ENCODE peak calls at places on chromosomes 4 and X, in seven cellular contexts. F is uterus, R is tibial nerve, G is upper lobe of left lung, J is heart left ventricle, U is suprapubic skin, T is Peyer's patch. W is an unnamed sample.
A peak's percentile ranks its signal among the peaks of the same experiment; 100 is the strongest.

GRCh38 chrX:47030339-47030738 is 47.9 kb upstream of the RGN start:
- DNase-seq in R (no peak), T (no peak), J (no peak), G (no peak), F (no peak), U (no peak), W (no peak)

GRCh38 chr4:3466691-3467600 is 3.8 kb downstream of the DOK7 start:
- DNase-seq in T (no peak), G (no peak), U (no peak), F (no peak), J (peak; percentile 61), R (no peak), W (no peak)

GRCh38 chr4:1856920-1857699 is 1.2 kb upstream of the LETM1 start:
- DNase-seq in G (peak; percentile 37), T (no peak), F (peak; percentile 52), U (no peak), J (no peak), R (no peak), W (peak; percentile 79)

GRCh38 chr4:109191216-109191615 is 111.2 kb downstream of the COL25A1 start:
- DNase-seq in U (no peak), G (no peak), R (no peak), F (no peak), J (no peak), T (no peak), W (no peak)

GRCh38 chr4:18077808-18078207 is 56.3 kb upstream of the LCORL start:
- DNase-seq in F (no peak), G (no peak), T (no peak), J (no peak), R (no peak), U (no peak), W (no peak)

GRCh38 chr4:184801781-184802180 is 24.0 kb downstream of the ACSL1 start:
- DNase-seq in G (peak; percentile 23), U (no peak), J (no peak), T (no peak), R (no peak), F (no peak), W (no peak)

GRCh38 chrX:38166478-38167083 is 54.1 kb downstream of the SRPX start:
- DNase-seq in T (peak; percentile 17), J (no peak), F (no peak), U (no peak), R (no peak), G (no peak), W (no peak)

GRCh38 chrX:103056902-103057301 is 7.1 kb downstream of the BEX1 start:
- DNase-seq in J (no peak), F (no peak), U (no peak), G (no peak), T (no peak), R (no peak), W (no peak)

GRCh38 chr4:3287271-3287971 is 5.4 kb upstream of the RGS12 start:
- DNase-seq in G (no peak), J (peak; percentile 51), T (no peak), U (peak; percentile 62), R (no peak), F (no peak), W (no peak)

GRCh38 chr4:141955696-141956095 is 319.3 kb downstream of the IL15 start:
- DNase-seq in G (no peak), U (no peak), F (no peak), R (no peak), J (no peak), T (no peak), W (no peak)

GRCh38 chrX:116961872-116962582 is 499.3 kb upstream of the CT83 start:
- DNase-seq in J (no peak), F (no peak), R (no peak), T (no peak), U (no peak), G (no peak), W (no peak)

GRCh38 chr4:131499139-131499873 is 1649.8 kb upstream of the PCDH10 start:
- DNase-seq in T (no peak), R (no peak), J (no peak), G (no peak), F (no peak), U (no peak), W (no peak)

GRCh38 chr4:179595671-179596410 is 2153.6 kb upstream of the AGA start:
- DNase-seq in F (no peak), J (no peak), T (no peak), G (no peak), U (no peak), R (no peak), W (no peak)

GRCh38 chr4:123980736-123981285 is 584.2 kb downstream of the SPRY1 start:
- DNase-seq in R (no peak), G (no peak), F (no peak), J (no peak), T (no peak), U (no peak), W (no peak)

GRCh38 chr4:184911310-184911709 is 85.5 kb upstream of the ACSL1 start:
- DNase-seq in F (no peak), T (no peak), J (no peak), U (no peak), G (no peak), R (no peak), W (no peak)

GRCh38 chr4:155535802-155536454 is 130.7 kb upstream of the GUCY1A1 start:
- DNase-seq in F (no peak), R (no peak), G (no peak), T (no peak), J (no peak), U (no peak), W (no peak)

GRCh38 chrX:63250253-63250868 is 100.8 kb downstream of the SPIN4 start:
- DNase-seq in J (no peak), T (no peak), U (no peak), F (no peak), G (no peak), R (no peak), W (peak; percentile 42)

GRCh38 chr4:2266181-2266580 is 4.3 kb upstream of the MXD4 start:
- DNase-seq in G (peak; percentile 63), U (no peak), J (peak; percentile 83), F (peak; percentile 77), T (no peak), R (peak; percentile 38), W (peak; percentile 87)

GRCh38 chr4:858831-859451 is 33.0 kb upstream of the CPLX1 start:
- DNase-seq in T (no peak), J (peak; percentile 43), G (no peak), U (no peak), R (no peak), F (no peak), W (no peak)

GRCh38 chr4:13888112-13888511 is 260.6 kb upstream of the BOD1L1 start:
- DNase-seq in U (no peak), J (no peak), F (no peak), T (no peak), R (no peak), G (no peak), W (no peak)

GRCh38 chrX:42096262-42096939 is 173.0 kb upstream of the CASK start:
- DNase-seq in U (no peak), T (no peak), G (peak; percentile 56), R (no peak), F (no peak), J (no peak), W (no peak)

GRCh38 chr4:177505171-177505615 is 63.0 kb upstream of the AGA start:
- DNase-seq in T (no peak), G (no peak), R (no peak), J (no peak), U (no peak), F (no peak), W (no peak)

DNA sequence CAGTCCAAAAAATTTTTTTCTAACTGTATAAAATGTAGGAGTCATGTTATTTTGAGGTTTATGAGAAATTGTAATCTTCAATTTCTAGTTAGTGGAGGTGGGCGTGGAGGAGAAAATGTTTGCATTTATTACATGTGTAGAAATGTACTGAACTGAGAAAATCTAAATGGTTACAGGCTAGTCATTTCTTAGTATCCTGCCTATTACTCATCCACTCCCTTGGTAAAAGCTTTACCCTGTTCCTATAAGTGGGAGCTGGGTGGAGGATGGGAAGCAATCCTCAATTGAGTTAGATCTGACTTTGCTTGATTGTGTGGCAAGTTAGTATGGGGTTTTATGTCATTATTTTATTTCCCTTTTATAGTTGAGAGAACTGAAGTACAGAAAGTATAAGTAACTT is 73.8 kb downstream of the POLA1 start:
- DNase-seq in R (no peak), U (no peak), J (no peak), G (no peak), F (no peak), T (no peak), W (no peak)
- H3K4me3 ChIP-seq in R (no peak overlapping the region), U (no peak overlapping the region), J (no peak overlapping the region), G (no peak overlapping the region), F (no peak overlapping the region), T (no peak overlapping the region), W (no peak overlapping the region)

GRCh38 chr4:22515145-22515887 is 550 bp downstream of the ADGRA3 start:
- DNase-seq in G (peak; percentile 71), U (no peak), R (peak; percentile 29), T (no peak), J (peak; percentile 72), F (peak; percentile 66), W (peak; percentile 87)
- TF ChIP-seq POLR2A in G (no peak), U (no peak), R (no peak), T (no peak), J (no peak), F (no peak), W (no peak)

GRCh38 chr4:7238300-7238960 is 46.1 kb downstream of the SORCS2 start:
- DNase-seq in G (no peak), J (peak; percentile 38), U (no peak), F (no peak), T (no peak), R (no peak), W (no peak)
- TF ChIP-seq CTCF in G (no peak), J (no peak), U (no peak), F (no peak), T (no peak), R (no peak), W (no peak)

GRCh38 chr4:66486068-66486467 is 815.8 kb upstream of the EPHA5 start:
- DNase-seq in F (no peak), R (no peak), U (no peak), J (no peak), T (no peak), G (no peak), W (no peak)
- H3K4me3 ChIP-seq in F (no peak overlapping the region), R (no peak overlapping the region), U (no peak overlapping the region), J (no peak overlapping the region), T (no peak overlapping the region), G (no peak overlapping the region), W (no peak overlapping the region)

GRCh38 chr4:139420652-139421051 is 33.3 kb upstream of the RAB33B start:
- DNase-seq in J (no peak), T (no peak), F (no peak), U (no peak), G (no peak), R (no peak), W (no peak)

GRCh38 chr4:139416073-139416673 is 37.7 kb upstream of the RAB33B start:
- DNase-seq in F (no peak), T (no peak), J (no peak), R (no peak), G (no peak), U (no peak), W (no peak)

DNA sequence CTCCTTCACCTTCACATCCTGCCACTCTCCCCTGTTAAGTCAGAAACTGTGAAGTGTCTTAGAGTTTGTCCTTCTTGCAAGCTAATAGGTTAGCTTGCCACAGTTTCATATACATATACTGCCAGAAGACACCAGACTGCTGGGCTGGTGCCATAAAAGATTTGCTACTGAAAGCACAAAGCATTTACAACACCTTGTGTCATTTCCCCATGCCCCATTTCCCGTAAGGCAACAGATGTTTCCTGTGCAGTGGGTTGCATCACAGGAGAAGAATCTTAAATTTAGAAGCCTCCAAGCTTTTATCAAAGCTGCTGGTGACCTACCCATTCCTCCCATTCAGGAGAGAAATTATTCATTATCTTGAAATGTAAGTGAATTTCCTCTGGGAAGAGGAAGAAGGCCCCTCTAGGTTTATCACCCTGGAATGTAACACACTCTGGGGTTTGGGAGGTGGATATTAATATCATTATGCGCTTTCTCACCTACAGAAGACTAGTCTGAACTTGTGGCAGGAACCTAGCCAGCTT is 34.5 kb upstream of the RAB33B start:
- DNase-seq in R (no peak), T (no peak), F (peak; percentile 19), G (peak; percentile 64), J (no peak), U (no peak), W (peak; percentile 78)
- TF ChIP-seq POLR2A in R (no peak), T (no peak), F (no peak), G (no peak), J (no peak), U (no peak), W (no peak)